ENCODE peak calls at places on chromosome 14, in nine cellular contexts. V is sciatic nerve; X is HFFc6; I is cardiac septum; H is AG09319; U is memory B cell; R is heart right ventricle; Q is fibroblast of pulmonary artery; N is activated effector memory CD4-positive, alpha-beta T cell treated with Interleukin-2 at 50 U/mL for 16 hours. Z is an unnamed sample.
A peak's percentile ranks its signal among the peaks of the same experiment; 100 is the strongest.

GRCh38 chr14:92495041-92495440 is 18.5 kb upstream of the RIN3 start:
- DNase-seq in N (no peak), X (peak; percentile 74), I (no peak), H (no peak), Q (peak; percentile 60), V (peak; percentile 31), R (peak; percentile 10), U (no peak), Z (no peak)

GRCh38 chr14:104881369-104881979 is 16.4 kb downstream of the CEP170B start:
- DNase-seq in R (peak; percentile 62), Q (no peak), H (no peak), V (no peak), N (no peak), U (no peak), X (no peak), I (no peak), Z (no peak)

GRCh38 chr14:59126714-59127436 is 61.6 kb upstream of the DAAM1 start:
- DNase-seq in N (no peak), I (no peak), Q (peak; percentile 80), R (peak; percentile 32), H (peak; percentile 31), U (peak; percentile 55), X (peak; percentile 53), V (no peak), Z (no peak)

GRCh38 chr14:72573725-72574426 is 320.0 kb downstream of the DPF3 start:
- DNase-seq in X (no peak), U (no peak), I (peak; percentile 5), H (no peak), N (no peak), V (no peak), Q (no peak), R (no peak), Z (no peak)

GRCh38 chr14:68168460-68169109 is 349.0 kb downstream of the RAD51B start:
- DNase-seq in N (no peak), Q (no peak), V (no peak), H (no peak), I (no peak), X (no peak), U (no peak), R (no peak), Z (no peak)

GRCh38 chr14:105862581-105863239 is 336.3 kb downstream of the TMEM121 start:
- DNase-seq in I (no peak), U (no peak), Q (no peak), R (no peak), H (no peak), V (peak; percentile 26), X (no peak), N (no peak), Z (no peak)

GRCh38 chr14:100160534-100160916 is 1.1 kb upstream of the DEGS2 start:
- DNase-seq in Q (no peak), U (no peak), X (no peak), H (no peak), I (no peak), R (no peak), V (no peak), N (no peak), Z (no peak)

GRCh38 chr14:68042591-68043210 is 223.1 kb downstream of the RAD51B start:
- DNase-seq in R (no peak), U (no peak), N (no peak), V (no peak), Q (no peak), I (no peak), X (no peak), H (no peak), Z (no peak)

GRCh38 chr14:70029296-70030132 is 150.3 kb downstream of the SMOC1 start:
- DNase-seq in U (no peak), R (no peak), H (no peak), Q (no peak), N (no peak), X (no peak), V (no peak), I (peak; percentile 43), Z (no peak)

GRCh38 chr14:34338056-34338455 is 124.0 kb downstream of the SPTSSA start:
- DNase-seq in I (no peak), X (no peak), R (no peak), V (no peak), U (no peak), N (no peak), Q (no peak), H (no peak), Z (no peak)

GRCh38 chr14:103422981-103423600 is 37.9 kb downstream of the MARK3 start:
- DNase-seq in R (no peak), H (no peak), X (peak; percentile 33), I (no peak), N (no peak), Q (peak; percentile 68), U (no peak), V (no peak), Z (no peak)

GRCh38 chr14:102288139-102288538 is 16.8 kb downstream of the MOK start:
- DNase-seq in V (no peak), I (no peak), Q (no peak), U (no peak), N (no peak), R (no peak), H (no peak), X (no peak), Z (no peak)

GRCh38 chr14:79011091-79011919 is 841.1 kb downstream of the NRXN3 start:
- DNase-seq in U (no peak), X (peak; percentile 78), I (no peak), R (no peak), H (peak; percentile 0), Q (peak; percentile 64), V (no peak), N (no peak), Z (no peak)

GRCh38 chr14:66401447-66402095 is 84.6 kb upstream of the CCDC196 start:
- DNase-seq in I (no peak), X (no peak), U (no peak), R (no peak), Q (peak; percentile 36), V (no peak), N (no peak), H (no peak), Z (no peak)

GRCh38 chr14:80618751-80619329 is 322.7 kb downstream of the CEP128 start:
- DNase-seq in V (no peak), N (no peak), Q (no peak), R (no peak), H (no peak), X (no peak), U (no peak), I (no peak), Z (no peak)

GRCh38 chr14:92532490-92533163 is 19.0 kb downstream of the RIN3 start:
- DNase-seq in N (no peak), X (no peak), Q (no peak), V (no peak), H (no peak), R (no peak), I (no peak), U (no peak), Z (peak; percentile 49)

GRCh38 chr14:104187931-104188726 is 49.7 kb downstream of the KIF26A start:
- DNase-seq in V (no peak), U (no peak), Q (no peak), I (no peak), R (no peak), H (no peak), N (no peak), X (no peak), Z (no peak)

GRCh38 chr14:59564356-59564755 is 12.3 kb downstream of the CCDC175 start:
- DNase-seq in I (no peak), X (no peak), V (no peak), R (no peak), N (no peak), U (no peak), Q (no peak), H (no peak), Z (no peak)

GRCh38 chr14:34629657-34630529 is at the start of gene SNX6:
- DNase-seq in R (peak; percentile 78), H (peak; percentile 47), N (peak; percentile 77), X (peak; percentile 58), I (peak; percentile 95), U (peak; percentile 72), Q (peak; percentile 77), V (peak; percentile 89), Z (peak; percentile 95)

GRCh38 chr14:95774265-95775160 is 60.6 kb upstream of the TCL1A start:
- DNase-seq in H (peak; percentile 16), V (peak; percentile 66), I (no peak), X (peak; percentile 30), N (peak; percentile 12), R (peak; percentile 33), U (peak; percentile 61), Q (peak; percentile 45), Z (peak; percentile 53)

GRCh38 chr14:36503771-36504741 is 16.0 kb downstream of the NKX2-1 start:
- DNase-seq in V (no peak), H (no peak), X (no peak), U (no peak), I (no peak), N (no peak), Q (no peak), R (no peak), Z (no peak)

GRCh38 chr14:100526632-100527031 is 60.6 kb downstream of the BEGAIN start:
- DNase-seq in Q (no peak), R (peak; percentile 3), H (no peak), N (no peak), U (no peak), X (no peak), I (peak; percentile 47), V (peak; percentile 42), Z (no peak)

GRCh38 chr14:90797451-90797850 is 18.8 kb downstream of the TTC7B start:
- DNase-seq in R (no peak), V (no peak), N (no peak), I (no peak), H (no peak), X (no peak), U (no peak), Q (no peak), Z (no peak)

GRCh38 chr14:85602366-85602765 is 72.4 kb downstream of the FLRT2 start:
- DNase-seq in R (no peak), V (no peak), U (no peak), N (no peak), X (no peak), I (no peak), H (no peak), Q (no peak), Z (no peak)

GRCh38 chr14:64845878-64846277 is 33.8 kb downstream of the SPTB start:
- DNase-seq in X (peak; percentile 71), U (no peak), N (no peak), V (no peak), Q (no peak), H (no peak), R (no peak), I (no peak), Z (no peak)

GRCh38 chr14:65411656-65412188 is 808 bp upstream of the FUT8 start:
- DNase-seq in I (peak; percentile 95), V (peak; percentile 95), N (peak; percentile 71), U (peak; percentile 58), X (peak; percentile 91), Q (peak; percentile 93), R (peak; percentile 94), H (peak; percentile 84), Z (peak; percentile 97)

GRCh38 chr14:53748691-53749090 is 207.9 kb downstream of the BMP4 start:
- DNase-seq in H (no peak), X (no peak), V (no peak), I (no peak), N (no peak), Q (no peak), U (no peak), R (no peak), Z (no peak)

GRCh38 chr14:91381801-91382670 is 35.6 kb downstream of the CCDC88C start:
- DNase-seq in N (no peak), V (no peak), U (no peak), Q (no peak), X (no peak), R (no peak), I (no peak), H (no peak), Z (no peak)

GRCh38 chr14:75711796-75712211 is 50.8 kb downstream of the TTLL5 start:
- DNase-seq in H (peak; percentile 42), I (peak; percentile 83), U (no peak), V (peak; percentile 61), N (no peak), R (peak; percentile 43), Q (peak; percentile 87), X (peak; percentile 78), Z (no peak)

GRCh38 chr14:73237219-73237785 is at the start of gene PAPLN:
- DNase-seq in V (no peak), I (no peak), R (no peak), X (no peak), U (peak; percentile 26), Q (peak; percentile 44), N (no peak), H (no peak), Z (no peak)

GRCh38 chr14:72643317-72643801 is 250.5 kb downstream of the DPF3 start:
- DNase-seq in Q (peak; percentile 98), X (peak; percentile 95), I (no peak), N (no peak), U (no peak), H (peak; percentile 90), R (peak; percentile 29), V (no peak), Z (no peak)